ENCODE peak calls at places on chromosome 1, in ten cellular contexts. E is GM23338, Z is PC-3, A is neuronal stem cell, B is mesendoderm, W is pancreas, G is fibroblast of lung, C is aorta, X is thyroid gland, H is neural progenitor cell. K is an unnamed sample. For H3K36me3 and H3K27me3, the result is how much of the 10 kb centered on the place peaks cover.

GRCh38 chr1:9671377-9672140 is 20.0 kb downstream of the PIK3CD start:
- DNase-seq in E (no peak), Z (peak), A (no peak), B (no peak), W (no peak), G (peak), C (no peak), X (no peak), H (no peak), K (peak)

GRCh38 chr1:205792481-205792881 is 17.2 kb upstream of the RAB29 start:
- DNase-seq in E (no peak), Z (no peak), A (no peak), B (no peak), W (no peak), G (no peak), C (no peak), X (no peak), H (no peak), K (no peak)

GRCh38 chr1:46506470-46507219 is 17.0 kb downstream of the DMBX1 start:
- DNase-seq in E (no peak), Z (no peak), A (no peak), B (no peak), W (no peak), G (no peak), C (peak), X (no peak), H (no peak), K (no peak)

GRCh38 chr1:218971166-218971565 is 202.5 kb upstream of the LYPLAL1 start:
- DNase-seq in E (no peak), Z (no peak), A (no peak), B (no peak), W (no peak), G (no peak), C (no peak), X (no peak), H (no peak), K (no peak)

GRCh38 chr1:28437924-28438699 is 67.7 kb upstream of the RCC1 start:
- DNase-seq in E (peak), Z (peak), A (peak), B (peak), W (peak), G (peak), C (peak), X (peak), H (peak), K (peak)

GRCh38 chr1:156608981-156609380 is 7.7 kb upstream of the GPATCH4 start:
- DNase-seq in E (peak), Z (peak), A (no peak), B (no peak), W (no peak), G (no peak), C (no peak), X (no peak), H (peak), K (peak)

GRCh38 chr1:58816747-58817221 is 32.9 kb upstream of the JUN start:
- DNase-seq in E (no peak), Z (peak), A (no peak), B (no peak), W (no peak), G (peak), C (no peak), X (no peak), H (no peak), K (no peak)

GRCh38 chr1:6753320-6754140 is 31.7 kb upstream of the CAMTA1 start:
- DNase-seq in E (no peak), Z (no peak), A (no peak), B (no peak), W (no peak), G (no peak), C (no peak), X (no peak), H (no peak), K (no peak)

GRCh38 chr1:156511656-156512055 is 11.1 kb upstream of the MEF2D start:
- DNase-seq in E (no peak), Z (peak), A (no peak), B (no peak), W (no peak), G (no peak), C (no peak), X (no peak), H (no peak), K (no peak)

GRCh38 chr1:152917794-152918193 is 9.4 kb downstream of the IVL start:
- DNase-seq in E (peak), Z (peak), A (no peak), B (peak), W (no peak), G (peak), C (no peak), X (no peak), H (no peak), K (peak)

GRCh38 chr1:176379626-176380339 is 83.2 kb upstream of the PAPPA2 start:
- DNase-seq in E (no peak), Z (peak), A (no peak), B (no peak), W (no peak), G (no peak), C (no peak), X (no peak), H (no peak), K (no peak)

GRCh38 chr1:68327414-68327813 is 95.1 kb upstream of the WLS start:
- DNase-seq in E (no peak), Z (no peak), A (no peak), B (no peak), W (no peak), G (no peak), C (no peak), X (no peak), H (no peak), K (no peak)

GRCh38 chr1:178724386-178724733 is 684 bp upstream of the RALGPS2 start:
- DNase-seq in E (peak), Z (no peak), A (peak), B (no peak), W (no peak), G (no peak), C (no peak), X (no peak), H (peak), K (peak)

GRCh38 chr1:234400773-234401172 is 27.5 kb downstream of the COA6 start:
- DNase-seq in E (no peak), Z (no peak), A (no peak), B (no peak), W (no peak), G (no peak), C (no peak), X (no peak), H (no peak), K (no peak)

GRCh38 chr1:164641353-164641730 is 82.4 kb downstream of the PBX1 start:
- DNase-seq in E (no peak), Z (no peak), A (no peak), B (no peak), W (no peak), G (no peak), C (peak), X (no peak), H (no peak), K (no peak)

GRCh38 chr1:25137521-25138395 is 94.5 kb downstream of the SYF2 start:
- DNase-seq in E (no peak), Z (no peak), A (no peak), B (no peak), W (no peak), G (no peak), C (no peak), X (no peak), H (no peak), K (no peak)

GRCh38 chr1:161631076-161631475 is at the start of gene FCGR3B:
- DNase-seq in E (no peak), Z (no peak), A (no peak), B (no peak), W (no peak), G (no peak), C (no peak), X (no peak), H (no peak), K (no peak)

GRCh38 chr1:234123867-234124266 is 219.4 kb downstream of the SLC35F3 start:
- DNase-seq in E (no peak), Z (no peak), A (no peak), B (no peak), W (no peak), G (peak), C (no peak), X (no peak), H (no peak), K (no peak)

GRCh38 chr1:231971397-231972233 is 345.0 kb downstream of the DISC1 start:
- DNase-seq in E (no peak), Z (peak), A (no peak), B (no peak), W (no peak), G (peak), C (no peak), X (no peak), H (no peak), K (no peak)

GRCh38 chr1:205567716-205568115 is 63.2 kb downstream of the CDK18 start:
- DNase-seq in E (peak), Z (no peak), A (no peak), B (no peak), W (no peak), G (no peak), C (no peak), X (no peak), H (no peak), K (peak)

GRCh38 chr1:192729500-192729899 is 79.3 kb upstream of the RGS2 start:
- DNase-seq in E (no peak), Z (no peak), A (no peak), B (no peak), W (no peak), G (no peak), C (no peak), X (no peak), H (peak), K (no peak)

GRCh38 chr1:110433803-110434202 is 17.1 kb upstream of the PROK1 start:
- DNase-seq in E (peak), Z (peak), A (peak), B (peak), W (no peak), G (peak), C (peak), X (peak), H (peak), K (peak)

GRCh38 chr1:206708058-206708457 is 23.4 kb downstream of the MAPKAPK2 start:
- DNase-seq in E (peak), Z (no peak), A (no peak), B (no peak), W (no peak), G (no peak), C (no peak), X (no peak), H (no peak), K (peak)

GRCh38 chr1:40311692-40312091 is 5.4 kb downstream of the COL9A2 start:
- DNase-seq in E (no peak), Z (no peak), A (no peak), B (no peak), W (no peak), G (no peak), C (no peak), X (no peak), H (no peak), K (no peak)

GRCh38 chr1:40310983-40311642 is 6.0 kb downstream of the COL9A2 start:
- DNase-seq in E (peak), Z (no peak), A (no peak), B (peak), W (no peak), G (no peak), C (no peak), X (no peak), H (no peak), K (peak)

GRCh38 chr1:40313958-40314720 is 2.9 kb downstream of the COL9A2 start:
- DNase-seq in E (no peak), Z (no peak), A (no peak), B (no peak), W (no peak), G (no peak), C (no peak), X (no peak), H (peak), K (peak)

GRCh38 chr1:40313329-40313957 is 3.6 kb downstream of the COL9A2 start:
- DNase-seq in E (no peak), Z (no peak), A (no peak), B (no peak), W (no peak), G (no peak), C (no peak), X (no peak), H (no peak), K (peak)

GRCh38 chr1:40312238-40313205 is 4.6 kb downstream of the COL9A2 start:
- DNase-seq in E (no peak), Z (no peak), A (no peak), B (no peak), W (no peak), G (no peak), C (peak), X (no peak), H (peak), K (peak)
- H3K4me3 ChIP-seq in E (no peak), Z (no peak), A (no peak), B (no peak), W (no peak), G (no peak), C (no peak), X (no peak), H (no peak), K (no peak)

DNA sequence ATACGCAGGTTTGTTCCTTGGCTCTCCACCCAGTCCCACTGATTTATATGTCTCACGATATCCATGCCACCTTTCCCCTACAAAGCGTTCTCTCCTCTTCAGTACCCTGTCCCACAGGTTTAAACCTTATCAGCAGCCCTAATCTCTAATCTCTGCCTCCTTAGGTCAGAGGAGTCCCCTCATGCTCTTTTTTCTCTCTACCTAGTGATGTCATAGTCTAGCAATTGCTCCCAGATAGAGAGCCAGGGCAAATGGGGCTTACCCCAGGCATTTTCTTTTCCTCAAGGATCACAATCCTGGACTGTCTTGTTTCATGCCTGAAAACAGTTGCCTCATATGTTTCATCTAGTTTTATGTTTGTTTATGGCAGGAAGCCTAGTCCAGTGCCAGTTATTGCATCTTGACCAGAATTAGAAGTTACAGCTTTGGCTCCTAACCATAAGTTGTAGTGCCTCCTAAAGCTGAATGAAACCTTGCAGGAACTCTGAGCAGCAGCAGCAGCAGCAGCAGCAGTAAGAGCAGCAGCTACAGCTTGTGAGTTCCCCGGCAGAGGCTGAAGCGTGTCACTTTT is 26.6 kb upstream of the TP53BP2 start:
- DNase-seq in E (no peak), Z (no peak), A (no peak), B (peak), W (no peak), G (peak), C (no peak), X (no peak), H (peak), K (no peak)
- H3K36me3 ChIP-seq in E (under half), Z (under half), A (under half), B (under half), W (under half), G (under half), C (under half), X (under half), H (under half), K (under half)

DNA sequence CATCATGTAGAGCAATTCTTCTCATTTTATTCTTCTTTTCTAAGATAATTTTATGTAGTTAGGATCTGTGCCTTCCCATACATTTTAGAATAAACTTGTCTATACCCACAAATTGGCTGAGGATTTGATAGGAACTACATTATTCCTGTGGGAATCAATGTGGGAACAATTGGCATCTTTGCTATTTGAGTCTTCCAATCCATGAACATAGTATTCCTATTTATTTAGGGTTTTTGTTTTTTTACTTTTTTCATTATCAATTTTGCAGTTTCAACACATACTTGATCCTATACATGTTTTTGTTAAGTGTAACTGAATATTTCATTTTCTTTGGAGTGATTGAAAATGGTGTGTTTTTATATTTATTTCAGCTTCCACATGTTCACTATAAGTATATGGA is 8.1 kb upstream of the WNT9A start:
- DNase-seq in E (no peak), Z (no peak), A (no peak), B (no peak), W (no peak), G (no peak), C (no peak), X (no peak), H (no peak), K (no peak)
- H3K27me3 ChIP-seq in E (under half), Z (under half), A (under half), B (under half), W (under half), G (under half), C (under half), X (under half), H (under half), K (under half)

GRCh38 chr1:1306661-1307260 is 969 bp downstream of the ACAP3 start:
- DNase-seq in E (no peak), Z (peak), A (no peak), B (no peak), W (no peak), G (no peak), C (no peak), X (no peak), H (no peak), K (no peak)

GRCh38 chr1:1309525-1310385 is 1.4 kb downstream of the PUSL1 start:
- DNase-seq in E (peak), Z (no peak), A (no peak), B (no peak), W (no peak), G (no peak), C (no peak), X (no peak), H (no peak), K (peak)

GRCh38 chr1:1307261-1307907 is 346 bp downstream of the ACAP3 start:
- DNase-seq in E (no peak), Z (peak), A (no peak), B (no peak), W (peak), G (no peak), C (peak), X (peak), H (peak), K (peak)

GRCh38 chr1:1308756-1309524 is 543 bp downstream of the PUSL1 start:
- DNase-seq in E (peak), Z (peak), A (no peak), B (peak), W (peak), G (no peak), C (peak), X (peak), H (peak), K (peak)

GRCh38 chr1:1307908-1308755 is at the start of the genes ACAP3 and PUSL1:
- DNase-seq in E (peak), Z (peak), A (peak), B (peak), W (peak), G (peak), C (peak), X (peak), H (peak), K (peak)
- H3K4me3 ChIP-seq in E (peak), Z (peak), A (peak), B (peak), W (peak), G (peak), C (peak), X (peak), H (peak), K (peak)

GRCh38 chr1:201781447-201781846 is 47.5 kb upstream of the IPO9 start:
- DNase-seq in E (no peak), Z (no peak), A (no peak), B (no peak), W (no peak), G (peak), C (no peak), X (no peak), H (no peak), K (no peak)

GRCh38 chr1:201782353-201782752 is 46.6 kb upstream of the IPO9 start:
- DNase-seq in E (no peak), Z (no peak), A (no peak), B (no peak), W (no peak), G (no peak), C (no peak), X (no peak), H (no peak), K (no peak)

GRCh38 chr1:201783572-201783971 is 45.4 kb upstream of the IPO9 start:
- DNase-seq in E (peak), Z (no peak), A (no peak), B (no peak), W (no peak), G (no peak), C (no peak), X (no peak), H (no peak), K (peak)

GRCh38 chr1:201785291-201785690 is 43.7 kb upstream of the IPO9 start:
- DNase-seq in E (no peak), Z (peak), A (no peak), B (no peak), W (no peak), G (no peak), C (no peak), X (no peak), H (no peak), K (no peak)

DNA sequence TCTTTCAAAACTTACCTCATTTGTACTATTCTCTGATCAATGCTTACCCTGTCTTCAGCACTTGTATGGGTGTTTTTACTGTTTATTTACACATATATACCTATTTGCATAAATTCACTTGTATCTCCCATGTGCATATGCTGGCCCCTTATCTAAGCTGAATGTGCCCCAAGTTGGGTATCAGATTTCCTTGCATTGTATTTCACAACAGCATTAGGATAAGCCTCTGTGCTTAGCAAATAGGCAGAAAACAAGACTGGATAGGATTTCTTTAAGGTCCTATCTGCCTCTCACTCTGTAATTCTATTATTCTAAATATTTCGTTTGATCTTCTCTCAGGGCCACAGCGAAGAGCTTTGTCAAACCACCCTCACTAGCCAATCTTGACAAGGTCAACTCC is 45.9 kb upstream of the IPO9 start:
- DNase-seq in E (no peak), Z (no peak), A (no peak), B (no peak), W (no peak), G (no peak), C (no peak), X (no peak), H (no peak), K (no peak)
- H3K36me3 ChIP-seq in E (under half), Z (under half), A (half or more), B (under half), W (under half), G (under half), C (under half), X (under half), H (half or more), K (under half)

DNA sequence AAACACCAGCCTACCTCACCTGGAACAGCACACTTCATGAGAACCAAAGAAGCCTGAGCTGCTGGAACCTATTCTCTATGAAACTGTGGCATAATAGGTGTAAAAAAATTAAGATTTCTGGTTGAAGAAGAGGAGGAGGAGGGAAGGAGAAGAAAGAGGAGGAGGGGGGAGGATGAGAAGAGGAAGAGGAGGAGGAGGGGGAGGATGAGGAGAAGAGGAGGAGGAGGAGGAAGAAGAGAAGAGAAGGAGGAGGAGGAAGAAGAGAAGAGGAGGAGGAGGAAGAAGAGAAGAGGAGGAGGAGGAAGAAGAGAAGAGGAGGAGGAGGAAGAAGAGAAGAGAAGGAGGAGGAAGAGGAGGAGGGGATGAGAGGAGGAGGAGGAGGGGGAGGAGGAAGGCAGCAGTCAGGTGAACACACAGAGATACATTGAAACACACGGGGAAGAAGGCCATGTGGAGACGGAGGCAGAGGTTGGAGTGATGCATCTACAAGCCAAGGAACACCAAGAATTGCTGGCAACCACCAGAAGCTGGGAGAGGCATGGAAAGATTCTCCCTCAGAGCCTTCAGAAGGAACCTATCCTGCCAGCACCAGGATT is 8.2 kb downstream of the ACTA1 start:
- DNase-seq in E (no peak), Z (no peak), A (no peak), B (no peak), W (no peak), G (no peak), C (no peak), X (no peak), H (no peak), K (no peak)
- H3K27me3 ChIP-seq in E (under half), Z (under half), A (under half), B (under half), W (under half), G (under half), C (under half), X (under half), H (under half), K (under half)